ENCODE peak calls at places on chromosomes 5 and 9, in four cellular contexts. M, Q, Y and B are unnamed samples.

GRCh38 chr9:84781431-84781830 is 111.9 kb downstream of the NTRK2 start:
- DNase-seq in Y (no peak), Q (no peak), M (no peak), B (peak; percentile 1)

GRCh38 chr5:177546262-177546741 is 8.1 kb downstream of the FAM193B start:
- DNase-seq in Q (no peak), M (no peak), Y (peak; percentile 94), B (peak; percentile 73)

GRCh38 chr5:40333459-40334241 is 346.1 kb upstream of the PTGER4 start:
- DNase-seq in Q (no peak), Y (peak; percentile 19), M (no peak), B (no peak)

GRCh38 chr5:74016373-74016772 is 390.4 kb downstream of the ARHGEF28 start:
- DNase-seq in Y (no peak), M (peak; percentile 27), Q (no peak), B (no peak)

GRCh38 chr9:108889649-108890067 is 27.6 kb downstream of the ACTL7A start:
- DNase-seq in Q (no peak), Y (peak; percentile 12), M (peak; percentile 3), B (no peak)

GRCh38 chr9:108184009-108184408 is 671.8 kb downstream of the ACTL7B start:
- DNase-seq in Y (no peak), M (no peak), Q (no peak), B (no peak)

GRCh38 chr9:110752766-110753165 is 84.2 kb downstream of the MUSK start:
- DNase-seq in M (peak; percentile 64), Q (no peak), Y (peak; percentile 76), B (peak; percentile 84)

GRCh38 chr9:127177682-127178265 is 55.3 kb upstream of the ANGPTL2 start:
- DNase-seq in M (no peak), Q (no peak), Y (no peak), B (no peak)

GRCh38 chr9:2992427-2992826 is 148.5 kb upstream of the PUM3 start:
- DNase-seq in Y (no peak), Q (no peak), M (no peak), B (no peak)

GRCh38 chr9:6584881-6585597 is 60.5 kb downstream of the GLDC start:
- DNase-seq in Q (no peak), Y (no peak), M (peak; percentile 23), B (no peak)

GRCh38 chr5:53173083-53173482 is 63.5 kb upstream of the MOCS2 start:
- DNase-seq in Q (no peak), M (no peak), Y (no peak), B (no peak)

GRCh38 chr9:87263291-87263690 is 234.4 kb upstream of the DAPK1 start:
- DNase-seq in Q (no peak), M (peak; percentile 1), Y (no peak), B (no peak)

GRCh38 chr9:37309136-37309535 is 113.4 kb upstream of the GRHPR start:
- DNase-seq in Q (no peak), Y (no peak), M (no peak), B (no peak)

GRCh38 chr5:10760033-10760975 is 730 bp downstream of the DAP start:
- DNase-seq in Y (no peak), M (peak; percentile 31), Q (no peak), B (no peak)

GRCh38 chr5:29079771-29080170 is 2041.4 kb upstream of the CDH9 start:
- DNase-seq in M (no peak), Q (no peak), Y (no peak), B (no peak)

GRCh38 chr5:146962801-146963355 is 84.3 kb upstream of the PPP2R2B start:
- DNase-seq in Y (peak; percentile 3), M (no peak), Q (no peak), B (no peak)

GRCh38 chr5:43802651-43803050 is 199.7 kb downstream of the NNT start:
- DNase-seq in Y (no peak), Q (no peak), M (no peak), B (no peak)

GRCh38 chr5:54135042-54135441 is 175.3 kb downstream of the ARL15 start:
- DNase-seq in Y (no peak), M (no peak), Q (no peak), B (peak; percentile 4)

GRCh38 chr9:70901013-70901412 is 220.4 kb downstream of the TRPM3 start:
- DNase-seq in Q (no peak), Y (no peak), M (no peak), B (no peak)

GRCh38 chr5:111589320-111589719 is 77.0 kb upstream of the STARD4 start:
- DNase-seq in Y (no peak), M (no peak), Q (no peak), B (no peak)

GRCh38 chr5:141823056-141823455 is 55.2 kb downstream of the PCDH1 start:
- DNase-seq in Y (no peak), M (no peak), Q (no peak), B (no peak)

GRCh38 chr5:157994906-157995519 is 136.1 kb upstream of the CLINT1 start:
- DNase-seq in Q (no peak), Y (no peak), M (peak; percentile 46), B (peak; percentile 43)

GRCh38 chr9:137050570-137050969 is 3.3 kb downstream of the ENTPD2 start:
- DNase-seq in M (no peak), Y (no peak), Q (no peak), B (no peak)

GRCh38 chr5:136025900-136026299 is 2.9 kb upstream of the TGFBI start:
- DNase-seq in Y (no peak), Q (no peak), M (no peak), B (no peak)

GRCh38 chr9:120774719-120775118 is 18.5 kb downstream of the FBXW2 start:
- DNase-seq in M (no peak), Q (no peak), Y (no peak), B (no peak)

GRCh38 chr5:123752576-123752975 is 240.6 kb downstream of the CSNK1G3 start:
- DNase-seq in Q (no peak), M (no peak), Y (peak; percentile 63), B (peak; percentile 57)

GRCh38 chr9:84959339-84959738 is 289.8 kb downstream of the NTRK2 start:
- DNase-seq in Y (no peak), Q (no peak), M (no peak), B (no peak)

GRCh38 chr9:103323699-103324098 is 328.6 kb downstream of the CYLC2 start:
- DNase-seq in Q (no peak), Y (no peak), M (no peak), B (no peak)

GRCh38 chr9:85508616-85509015 is 233.1 kb downstream of the AGTPBP1 start:
- DNase-seq in Y (no peak), M (no peak), Q (no peak), B (no peak)

GRCh38 chr9:114405294-114406034 is 17.7 kb upstream of the AKNA start:
- DNase-seq in Q (peak; percentile 33), Y (no peak), M (peak; percentile 48), B (peak; percentile 62)

GRCh38 chr9:25733336-25733982 is 55.2 kb upstream of the TUSC1 start:
- DNase-seq in Q (no peak), Y (no peak), M (no peak), B (no peak)

GRCh38 chr9:109336409-109336808 is 15.6 kb upstream of the EPB41L4B start:
- DNase-seq in Y (no peak), Q (no peak), M (no peak), B (no peak)

GRCh38 chr9:22073349-22073748 is 64.2 kb upstream of the CDKN2B start:
- DNase-seq in Q (no peak), M (no peak), Y (no peak), B (no peak)

GRCh38 chr9:17760250-17760649 is 181.4 kb downstream of the SH3GL2 start:
- DNase-seq in Y (no peak), M (no peak), Q (no peak), B (no peak)